ENCODE peak calls at places on chromosomes 11 and 22, in ten cellular contexts. C is aorta; P is fibroblast of lung; E is H7; W is PC-3; F is sigmoid colon; Q is neural progenitor cell; D is AG04450; S is HL-60; N is effector memory CD4-positive, alpha-beta T cell. I is an unnamed sample. For H3K27me3, the result is how much of the 10 kb centered on the place peaks cover.

GRCh38 chr11:46560300-46561025 is 33.4 kb downstream of the AMBRA1 start:
- DNase-seq in D (no peak), E (no peak), S (no peak), N (no peak), Q (no peak), W (no peak), C (no peak), F (no peak), P (peak), I (no peak)

GRCh38 chr11:15101072-15101701 is 13.5 kb upstream of the INSC start:
- DNase-seq in S (peak), P (peak), E (peak), C (peak), Q (peak), D (peak), N (peak), F (peak), W (peak), I (peak)

GRCh38 chr11:121688860-121689614 is 236.3 kb upstream of the SORL1-AS1 start:
- DNase-seq in C (no peak), S (no peak), Q (peak), N (no peak), W (peak), F (no peak), D (no peak), E (peak), P (no peak), I (no peak)

GRCh38 chr11:64266339-64266738 is 15.0 kb downstream of the PLCB3 start:
- DNase-seq in N (no peak), C (peak), W (peak), D (no peak), Q (no peak), F (no peak), S (no peak), P (no peak), E (no peak), I (peak)

GRCh38 chr11:83033972-83034672 is 37.6 kb downstream of the RAB30 start:
- DNase-seq in S (no peak), W (peak), D (no peak), E (no peak), F (peak), P (peak), Q (peak), C (peak), N (no peak), I (peak)

GRCh38 chr11:86099727-86100320 is 30.9 kb upstream of the PICALM start:
- DNase-seq in C (no peak), W (peak), P (no peak), F (no peak), D (no peak), S (peak), N (no peak), E (no peak), Q (no peak), I (peak)

GRCh38 chr11:123246749-123247497 is 51.9 kb upstream of the CLMP start:
- DNase-seq in E (peak), W (peak), C (peak), P (peak), N (peak), S (peak), F (peak), D (peak), Q (peak), I (peak)

GRCh38 chr11:16846305-16846704 is 107.9 kb downstream of the C11orf58 start:
- DNase-seq in S (no peak), N (no peak), D (no peak), C (no peak), F (no peak), Q (no peak), E (no peak), P (peak), W (no peak), I (peak)

GRCh38 chr11:35850191-35850590 is 93.7 kb upstream of the LDLRAD3 start:
- DNase-seq in D (no peak), Q (no peak), E (no peak), S (no peak), N (no peak), W (no peak), P (no peak), F (no peak), C (no peak), I (no peak)

GRCh38 chr11:12544986-12545775 is 129.0 kb upstream of the TEAD1 start:
- DNase-seq in E (no peak), N (no peak), C (no peak), P (no peak), D (no peak), S (no peak), Q (no peak), W (no peak), F (no peak), I (no peak)

GRCh38 chr22:48492371-48493320 is 1335.0 kb downstream of the BRD1 start:
- DNase-seq in P (peak), W (peak), C (peak), F (peak), E (peak), Q (peak), S (peak), N (no peak), D (peak), I (peak)

GRCh38 chr22:20843501-20843900 is 15.1 kb downstream of the PI4KA start:
- DNase-seq in D (no peak), E (no peak), P (no peak), S (no peak), F (no peak), W (peak), N (no peak), Q (no peak), C (no peak), I (peak)

GRCh38 chr22:31084811-31085492 is 3.8 kb downstream of the SMTN start:
- DNase-seq in P (peak), E (peak), W (no peak), Q (peak), N (peak), S (peak), F (peak), D (peak), C (peak), I (no peak)

GRCh38 chr11:107688322-107688918 is 23.4 kb downstream of the SLN start:
- DNase-seq in N (no peak), S (no peak), C (no peak), Q (no peak), D (no peak), W (no peak), E (no peak), P (no peak), F (no peak), I (no peak)

GRCh38 chr22:22348127-22348814 is 103.7 kb downstream of the VPREB1 start:
- DNase-seq in S (no peak), Q (peak), F (no peak), W (peak), C (no peak), D (no peak), N (no peak), E (peak), P (no peak), I (peak)

GRCh38 chr11:34194576-34195335 is 89.3 kb downstream of the NAT10 start:
- DNase-seq in S (no peak), N (no peak), E (peak), P (no peak), F (no peak), D (no peak), W (no peak), Q (peak), C (no peak), I (no peak)

GRCh38 chr11:92867913-92868619 is 101.4 kb upstream of the MTNR1B start:
- DNase-seq in N (no peak), S (no peak), C (no peak), P (no peak), D (no peak), E (no peak), F (no peak), W (no peak), Q (no peak), I (peak)

GRCh38 chr22:29503811-29504372 is 23.9 kb downstream of the NEFH start:
- DNase-seq in F (peak), E (no peak), W (peak), C (peak), S (no peak), D (peak), Q (peak), N (no peak), P (peak), I (no peak)

GRCh38 chr22:24845036-24845918 is 39.3 kb downstream of the SGSM1 start:
- DNase-seq in F (peak), E (no peak), S (no peak), Q (no peak), C (peak), D (no peak), P (no peak), N (no peak), W (peak), I (peak)

GRCh38 chr11:45022294-45023064 is 71.8 kb upstream of the TP53I11 start:
- DNase-seq in Q (no peak), C (no peak), F (no peak), W (peak), N (no peak), D (no peak), S (no peak), P (peak), E (no peak), I (peak)

GRCh38 chr11:10204021-10204420 is 90.0 kb downstream of the SBF2 start:
- DNase-seq in W (no peak), P (peak), F (no peak), N (no peak), E (no peak), D (no peak), S (no peak), Q (no peak), C (no peak), I (no peak)

GRCh38 chr11:45082744-45083543 is 63.5 kb upstream of the PRDM11 start:
- DNase-seq in P (no peak), F (no peak), C (no peak), S (no peak), Q (no peak), D (no peak), E (peak), N (no peak), W (no peak), I (no peak)

GRCh38 chr11:556175-556699 is 4.3 kb downstream of the LMNTD2 start:
- DNase-seq in C (no peak), N (no peak), W (no peak), D (no peak), P (no peak), S (no peak), E (peak), Q (peak), F (no peak), I (no peak)

GRCh38 chr22:25555506-25556060 is 8.9 kb upstream of the GRK3 start:
- DNase-seq in P (no peak), D (no peak), W (no peak), S (no peak), N (no peak), E (no peak), Q (no peak), C (no peak), F (no peak), I (no peak)

GRCh38 chr11:99316761-99317475 is 296.2 kb downstream of the CNTN5 start:
- DNase-seq in E (no peak), N (no peak), D (no peak), F (no peak), Q (no peak), W (no peak), C (no peak), P (peak), S (no peak), I (no peak)

GRCh38 chr22:46830841-46831240 is 68.4 kb downstream of the TBC1D22A start:
- DNase-seq in E (no peak), P (no peak), D (no peak), C (no peak), W (peak), Q (no peak), N (no peak), S (no peak), F (no peak), I (no peak)

GRCh38 chr11:88307749-88308425 is 29.6 kb downstream of the CTSC start:
- DNase-seq in D (no peak), P (no peak), E (peak), F (no peak), Q (peak), N (no peak), C (no peak), S (no peak), W (no peak), I (no peak)

GRCh38 chr22:22814666-22815396 is 72.8 kb upstream of the IGLL5 start:
- DNase-seq in N (no peak), Q (no peak), W (no peak), S (no peak), C (no peak), D (no peak), F (no peak), P (no peak), E (no peak), I (no peak)

GRCh38 chr11:92697461-92698314 is 271.8 kb upstream of the MTNR1B start:
- DNase-seq in S (no peak), W (peak), D (no peak), Q (no peak), C (no peak), F (no peak), N (no peak), E (no peak), P (no peak), I (no peak)

GRCh38 chr11:14423633-14424032 is 64.7 kb upstream of the RRAS2 start:
- DNase-seq in F (no peak), W (peak), P (peak), D (no peak), Q (no peak), E (no peak), S (no peak), N (no peak), C (no peak), I (no peak)

GRCh38 chr11:27868226-27868625 is 168.0 kb upstream of the BDNF start:
- DNase-seq in S (no peak), Q (peak), C (no peak), N (no peak), F (no peak), D (no peak), W (no peak), E (no peak), P (no peak), I (no peak)

GRCh38 chr11:57546869-57547518 is 9.6 kb downstream of the SMTNL1 start:
- DNase-seq in C (no peak), W (peak), P (peak), N (no peak), D (no peak), S (no peak), Q (peak), F (no peak), E (peak), I (peak)

GRCh38 chr11:131157678-131158077 is 212.7 kb upstream of the NTM start:
- DNase-seq in C (no peak), S (no peak), W (no peak), F (no peak), E (no peak), P (no peak), Q (no peak), N (no peak), D (no peak), I (no peak)

GRCh38 chr22:17941501-17942406 is 82.6 kb downstream of the MICAL3 start:
- DNase-seq in E (peak), N (no peak), C (no peak), S (no peak), F (no peak), Q (no peak), D (no peak), P (no peak), W (no peak), I (no peak)

GRCh38 chr22:30606455-30607299 is at the start of gene TCN2:
- DNase-seq in F (peak), D (no peak), Q (peak), W (peak), C (peak), P (peak), N (no peak), S (peak), E (peak), I (peak)

GRCh38 chr11:119169272-119169719 is 771 bp downstream of the NLRX1 start:
- DNase-seq in W (peak), E (peak), P (peak), F (peak), Q (peak), D (no peak), C (peak), N (no peak), S (no peak), I (peak)

GRCh38 chr11:17171342-17171741 is 36.4 kb downstream of the PIK3C2A start:
- DNase-seq in F (no peak), N (no peak), W (no peak), Q (no peak), P (peak), S (no peak), C (no peak), D (peak), E (no peak), I (peak)

GRCh38 chr11:90222459-90223247 is at the start of gene CHORDC1:
- DNase-seq in F (peak), S (peak), Q (peak), P (peak), D (peak), E (peak), N (peak), W (peak), C (peak), I (peak)

GRCh38 chr11:61861634-61862033 is 29.7 kb downstream of the FADS3 start:
- DNase-seq in F (no peak), Q (no peak), D (no peak), E (no peak), P (no peak), W (no peak), C (no peak), N (no peak), S (no peak), I (no peak)

GRCh38 chr11:46309669-46310288 is 32.3 kb downstream of the CREB3L1 start:
- DNase-seq in N (no peak), Q (no peak), C (no peak), F (no peak), P (no peak), S (peak), E (no peak), D (no peak), W (peak), I (peak)

GRCh38 chr22:44331881-44332714 is 19.3 kb upstream of the SHISAL1 start:
- DNase-seq in Q (peak), D (no peak), W (peak), C (no peak), N (no peak), P (peak), F (peak), E (peak), S (peak), I (no peak)
- H3K27me3 ChIP-seq in Q (half or more), D (under half), W (under half), C (under half), N (under half), P (under half), F (under half), E (under half), S (under half), I (under half)

GRCh38 chr11:120259241-120259640 is 19.3 kb downstream of the POU2F3 start:
- DNase-seq in C (no peak), Q (no peak), P (no peak), W (no peak), F (no peak), N (no peak), D (no peak), S (no peak), E (no peak), I (no peak)
- H3K27me3 ChIP-seq in C (under half), Q (under half), P (under half), W (half or more), F (under half), N (under half), D (half or more), S (under half), E (under half), I (under half)

GRCh38 chr11:134913999-134914590 is 502.1 kb upstream of the B3GAT1 start:
- DNase-seq in E (no peak), W (no peak), D (no peak), C (no peak), N (no peak), P (no peak), F (no peak), S (no peak), Q (no peak), I (no peak)

GRCh38 chr11:134913391-134913790 is 501.3 kb upstream of the B3GAT1 start:
- DNase-seq in F (no peak), C (no peak), N (no peak), D (no peak), W (no peak), Q (no peak), S (no peak), E (no peak), P (no peak), I (no peak)

GRCh38 chr11:134915212-134915611 is 503.2 kb upstream of the B3GAT1 start:
- DNase-seq in E (no peak), P (peak), W (no peak), C (peak), N (no peak), Q (no peak), F (peak), S (no peak), D (no peak), I (no peak)

GRCh38 chr11:134908583-134908982 is 496.5 kb upstream of the B3GAT1 start:
- DNase-seq in E (no peak), C (no peak), D (no peak), N (no peak), F (no peak), W (no peak), Q (no peak), S (no peak), P (no peak), I (no peak)

DNA sequence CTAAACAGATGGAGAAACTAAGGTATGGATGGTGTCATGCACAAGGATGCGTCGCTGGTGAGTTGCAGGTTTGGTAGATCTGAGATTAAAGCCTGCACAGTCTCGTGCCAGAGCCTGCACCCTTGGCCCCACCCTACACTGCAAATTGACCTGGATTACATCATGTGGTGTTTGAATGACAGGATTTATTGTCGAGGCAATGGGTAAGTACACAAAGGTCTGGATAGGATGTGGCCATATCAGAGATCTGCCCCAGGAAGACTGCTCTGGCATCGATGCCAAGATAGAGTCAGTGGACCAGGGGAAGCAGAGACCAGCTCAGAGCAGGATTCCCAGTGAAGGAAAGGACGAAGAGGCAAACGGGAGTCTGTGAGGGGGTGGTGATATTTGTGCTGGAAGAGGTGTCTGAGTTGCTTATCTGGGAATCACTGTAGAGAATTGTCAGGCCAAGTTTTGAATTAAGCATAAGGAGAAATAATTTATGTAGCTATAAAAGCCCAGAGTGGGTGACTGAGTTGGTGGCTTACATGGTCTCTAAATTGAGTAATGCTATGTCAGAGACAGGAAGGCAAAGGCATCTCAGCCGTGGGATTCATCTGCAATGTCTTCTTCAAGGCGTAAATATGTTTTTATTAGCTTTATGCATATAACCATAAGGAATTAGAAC is 499.6 kb upstream of the B3GAT1 start:
- DNase-seq in E (no peak), N (no peak), D (no peak), Q (no peak), P (no peak), F (no peak), W (no peak), S (no peak), C (no peak), I (no peak)
- H3K27me3 ChIP-seq in E (under half), N (under half), D (under half), Q (under half), P (under half), F (under half), W (under half), S (under half), C (under half), I (under half)

DNA sequence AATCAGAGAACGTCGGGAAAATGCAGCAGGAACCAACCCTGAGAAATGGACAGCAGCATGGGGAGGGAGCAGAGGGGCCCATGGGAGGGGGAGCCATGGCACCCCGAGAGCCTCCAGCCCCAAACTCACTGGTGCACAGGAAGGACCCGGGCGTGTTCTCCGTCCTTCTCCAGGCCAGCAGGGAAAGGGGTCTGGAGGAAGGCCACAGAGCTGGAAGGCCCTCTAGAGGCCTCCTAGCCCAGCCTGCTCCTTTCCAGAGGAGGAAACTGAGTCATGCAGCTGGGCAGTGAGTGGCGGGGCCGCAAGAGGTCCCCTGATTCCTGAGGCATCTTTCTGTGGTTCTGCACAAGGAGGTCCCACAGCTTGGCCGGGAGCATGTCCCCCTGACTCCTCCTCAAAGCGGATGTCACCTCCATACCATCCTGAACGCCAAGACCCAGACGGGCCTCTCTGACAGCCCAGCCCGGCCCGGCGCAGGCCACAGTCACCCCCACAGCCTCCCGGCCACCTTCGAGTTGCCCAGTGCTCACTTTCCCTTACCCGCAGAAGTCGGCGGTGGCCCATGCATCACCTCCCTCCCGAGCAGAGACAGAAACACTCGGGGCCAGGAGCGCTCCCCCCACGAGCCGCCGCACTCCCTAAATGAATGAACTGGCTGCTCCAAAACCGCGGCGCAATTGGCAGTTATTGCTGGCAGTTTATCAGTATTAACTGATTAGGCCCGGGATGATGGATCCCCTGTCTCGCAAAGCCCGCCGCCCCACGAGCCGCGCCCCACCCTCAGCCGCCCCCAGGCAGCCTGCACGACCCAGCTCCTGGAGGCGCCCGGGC is 272.6 kb downstream of the BUD13 start:
- DNase-seq in F (no peak), P (no peak), D (no peak), N (no peak), E (peak), C (no peak), W (no peak), S (no peak), Q (no peak), I (no peak)
- H3K27me3 ChIP-seq in F (under half), P (under half), D (under half), N (under half), E (under half), C (under half), W (half or more), S (under half), Q (under half), I (under half)

I was measured in bronchial epithelial cell.